ENCODE peak calls at places on chromosomes 1 and 21, in four cellular contexts. M, U, V and T are unnamed samples.
A peak's percentile ranks its signal among the peaks of the same experiment; 100 is the strongest.

GRCh38 chr1:5990913-5991783 is 1.1 kb downstream of the NPHP4 start:
- DNase-seq in V (no peak), U (no peak), M (no peak), T (no peak)

GRCh38 chr1:212286437-212287131 is 1.4 kb downstream of the PPP2R5A start:
- DNase-seq in M (no peak), V (no peak), U (no peak), T (no peak)

GRCh38 chr1:217713223-217713622 is 82.1 kb downstream of the SPATA17 start:
- DNase-seq in M (no peak), U (no peak), V (no peak), T (no peak)

GRCh38 chr1:60171793-60172192 is 98.2 kb upstream of the C1orf87 start:
- DNase-seq in V (no peak), M (no peak), U (no peak), T (peak; percentile 44)

GRCh38 chr1:154971341-154971998 is 923 bp upstream of the SHC1 start:
- DNase-seq in M (no peak), V (no peak), U (no peak), T (no peak)

GRCh38 chr1:30756545-30757195 is 904 bp downstream of the LAPTM5 start:
- DNase-seq in M (no peak), U (peak; percentile 95), V (no peak), T (peak; percentile 57)

GRCh38 chr21:31449912-31450535 is 106.0 kb upstream of the TIAM1 start:
- DNase-seq in V (no peak), M (no peak), U (no peak), T (no peak)

GRCh38 chr1:109770331-109771095 is 6.8 kb upstream of the EPS8L3 start:
- DNase-seq in V (no peak), M (no peak), U (no peak), T (no peak)

GRCh38 chr1:66676616-66677298 is 75.5 kb upstream of the DYNLT5 start:
- DNase-seq in M (no peak), U (no peak), V (no peak), T (peak; percentile 83)

GRCh38 chr21:42427809-42428419 is 24.2 kb downstream of the UBASH3A start:
- DNase-seq in U (no peak), V (no peak), M (no peak), T (no peak)

GRCh38 chr1:206540044-206540758 is 32.9 kb downstream of the RASSF5 start:
- DNase-seq in V (no peak), M (no peak), U (no peak), T (no peak)

GRCh38 chr1:180280617-180281016 is 50.6 kb downstream of the LHX4 start:
- DNase-seq in U (no peak), M (no peak), V (no peak), T (no peak)

GRCh38 chr1:171644805-171645483 is 7.5 kb downstream of the MYOC start:
- DNase-seq in U (peak; percentile 53), M (peak; percentile 83), V (peak; percentile 67), T (peak; percentile 41)

GRCh38 chr21:45781741-45782140 is 138.2 kb downstream of the PCBP3 start:
- DNase-seq in U (no peak), V (no peak), M (no peak), T (no peak)

GRCh38 chr21:39367783-39368182 is 18.9 kb upstream of the HMGN1 start:
- DNase-seq in U (no peak), V (no peak), M (no peak), T (no peak)

GRCh38 chr1:52674497-52675384 is 23.4 kb downstream of the COA7 start:
- DNase-seq in V (no peak), M (no peak), U (peak; percentile 29), T (no peak)

GRCh38 chr1:82269466-82269865 is 468.7 kb downstream of the ADGRL2 start:
- DNase-seq in V (no peak), M (no peak), U (no peak), T (peak; percentile 72)

GRCh38 chr1:222053790-222054294 is 312.0 kb upstream of the DUSP10 start:
- DNase-seq in M (no peak), V (no peak), U (no peak), T (no peak)

GRCh38 chr1:25006770-25007169 is 76.7 kb upstream of the RUNX3 start:
- DNase-seq in U (no peak), M (no peak), V (peak; percentile 19), T (no peak)

GRCh38 chr21:43311303-43311817 is 115.6 kb downstream of the SIK1 start:
- DNase-seq in V (no peak), U (no peak), M (peak; percentile 89), T (no peak)

GRCh38 chr1:45913183-45913924 is 109.9 kb downstream of the MAST2 start:
- DNase-seq in M (no peak), U (no peak), V (peak; percentile 71), T (peak; percentile 98)

GRCh38 chr1:41590331-41590730 is 105.8 kb upstream of the EDN2 start:
- DNase-seq in U (no peak), V (no peak), M (no peak), T (no peak)

GRCh38 chr1:182095946-182096345 is 34.4 kb upstream of the ZNF648 start:
- DNase-seq in M (no peak), V (no peak), U (no peak), T (no peak)

GRCh38 chr1:240701412-240701811 is 89.5 kb upstream of the GREM2 start:
- DNase-seq in M (no peak), U (no peak), V (no peak), T (peak; percentile 68)

GRCh38 chr1:61836649-61837048 is 94.4 kb downstream of the PATJ start:
- DNase-seq in U (no peak), M (no peak), V (no peak), T (no peak)

GRCh38 chr1:228082975-228083870 is 715 bp downstream of the ARF1 start:
- DNase-seq in M (no peak), V (no peak), U (no peak), T (no peak)

GRCh38 chr1:62438163-62438562 is 1.3 kb downstream of the USP1 start:
- DNase-seq in M (no peak), U (no peak), V (no peak), T (no peak)